ENCODE peak calls at places on chromosomes 6 and 20, in seven cellular contexts. I, C, K, O, X, H and S are unnamed samples.

GRCh38 chr6:149683256-149683860 is 34.5 kb downstream of the LATS1 start:
- DNase-seq in C (no peak), K (no peak), X (no peak), I (no peak), H (no peak), O (no peak), S (no peak)

GRCh38 chr20:42567409-42567808 is 622.3 kb downstream of the PTPRT start:
- DNase-seq in K (no peak), O (no peak), C (no peak), H (no peak), X (no peak), I (no peak), S (no peak)

GRCh38 chr20:12535316-12535715 is 473.5 kb upstream of the SPTLC3 start:
- DNase-seq in O (no peak), X (no peak), K (no peak), I (no peak), C (no peak), H (no peak), S (no peak)

GRCh38 chr20:49700411-49701185 is 13.1 kb downstream of the B4GALT5 start:
- DNase-seq in H (no peak), I (no peak), O (peak; percentile 85), K (no peak), C (no peak), X (no peak), S (no peak)

GRCh38 chr6:166500246-166500645 is 86.2 kb downstream of the RAMACL start:
- DNase-seq in K (no peak), X (no peak), I (no peak), H (no peak), C (no peak), O (no peak), S (no peak)

GRCh38 chr20:44370639-44371218 is 15.2 kb downstream of the HNF4A start:
- DNase-seq in H (no peak), I (peak; percentile 57), X (no peak), O (no peak), K (no peak), C (no peak), S (no peak)

GRCh38 chr6:163501440-163501839 is 86.9 kb downstream of the QKI start:
- DNase-seq in O (peak; percentile 10), X (no peak), K (no peak), I (peak; percentile 32), H (no peak), C (no peak), S (no peak)

GRCh38 chr6:160356074-160356754 is 8.0 kb downstream of the SLC22A3 start:
- DNase-seq in K (no peak), C (no peak), I (peak; percentile 14), H (no peak), O (no peak), X (no peak), S (no peak)

GRCh38 chr20:24340933-24341332 is 128.5 kb upstream of the SYNDIG1 start:
- DNase-seq in K (no peak), I (no peak), C (no peak), O (no peak), H (no peak), X (no peak), S (no peak)

GRCh38 chr20:6295477-6296256 is 172.8 kb upstream of the FERMT1 start:
- DNase-seq in K (no peak), C (no peak), O (no peak), X (no peak), H (no peak), I (no peak), S (no peak)

GRCh38 chr6:30447237-30447636 is 42.1 kb upstream of the HLA-E start:
- DNase-seq in H (no peak), K (no peak), X (peak; percentile 76), I (no peak), O (no peak), C (no peak), S (no peak)

GRCh38 chr20:18428490-18429173 is 38.2 kb downstream of the DZANK1 start:
- DNase-seq in H (peak; percentile 24), K (no peak), C (no peak), I (no peak), X (no peak), O (peak; percentile 71), S (no peak)

GRCh38 chr6:167426620-167427019 is 101.7 kb downstream of the TTLL2 start:
- DNase-seq in O (no peak), H (no peak), X (no peak), C (no peak), K (no peak), I (peak; percentile 56), S (no peak)

GRCh38 chr6:120764312-120764711 is 570.0 kb downstream of the TBC1D32 start:
- DNase-seq in O (no peak), X (peak; percentile 30), I (no peak), C (no peak), K (no peak), H (no peak), S (no peak)

GRCh38 chr6:48733581-48733980 is 622.6 kb upstream of the PTCHD4 start:
- DNase-seq in O (peak; percentile 37), K (no peak), H (no peak), C (no peak), I (no peak), X (no peak), S (no peak)